ENCODE peak calls at places on chromosomes 5 and 9, in six cellular contexts. K, P, A, G, O and U are unnamed samples.

GRCh38 chr5:40021007-40021406 is 596.2 kb upstream of the DAB2 start:
- DNase-seq in K (no peak), P (no peak), A (no peak), G (no peak), O (no peak), U (no peak)

GRCh38 chr5:57174128-57174849 is 430 bp downstream of the GPBP1 start:
- DNase-seq in K (peak), P (peak), A (no peak), G (peak), O (peak), U (peak)

GRCh38 chr5:180463216-180463900 is 30.8 kb upstream of the CNOT6 start:
- DNase-seq in K (no peak), P (no peak), A (no peak), G (no peak), O (no peak), U (no peak)

GRCh38 chr9:110669439-110669838 is 848 bp downstream of the MUSK start:
- DNase-seq in K (no peak), P (peak), A (no peak), G (no peak), O (peak), U (no peak)

GRCh38 chr9:37005517-37006140 is 28.4 kb downstream of the PAX5 start:
- DNase-seq in K (no peak), P (no peak), A (no peak), G (no peak), O (no peak), U (no peak)

GRCh38 chr5:51386916-51387853 is 3.9 kb downstream of the ISL1 start:
- DNase-seq in K (peak), P (peak), A (no peak), G (no peak), O (no peak), U (no peak)

GRCh38 chr5:83509535-83509934 is 38.0 kb downstream of the VCAN start:
- DNase-seq in K (peak), P (peak), A (peak), G (no peak), O (peak), U (peak)

GRCh38 chr9:130371196-130371966 is 73.4 kb upstream of the ASS1 start:
- DNase-seq in K (no peak), P (no peak), A (no peak), G (no peak), O (peak), U (no peak)

GRCh38 chr5:58240286-58240685 is 219.6 kb downstream of the PLK2 start:
- DNase-seq in K (no peak), P (peak), A (no peak), G (no peak), O (peak), U (no peak)

GRCh38 chr5:158590936-158591863 is 508.5 kb downstream of the EBF1 start:
- DNase-seq in K (peak), P (peak), A (peak), G (peak), O (peak), U (peak)

GRCh38 chr5:177440211-177440989 is 6.2 kb upstream of the PRR7 start:
- DNase-seq in K (no peak), P (no peak), A (no peak), G (no peak), O (no peak), U (no peak)

GRCh38 chr5:66406761-66407289 is 189.4 kb upstream of the MAST4 start:
- DNase-seq in K (no peak), P (no peak), A (no peak), G (no peak), O (no peak), U (no peak)

GRCh38 chr9:108463927-108464606 is 391.7 kb downstream of the ACTL7B start:
- DNase-seq in K (no peak), P (no peak), A (no peak), G (peak), O (peak), U (no peak)

GRCh38 chr5:81209869-81210268 is 23.3 kb upstream of the CKMT2 start:
- DNase-seq in K (no peak), P (no peak), A (no peak), G (no peak), O (no peak), U (no peak)

GRCh38 chr9:136090768-136091581 is 4.1 kb downstream of the NACC2 start:
- DNase-seq in K (no peak), P (no peak), A (no peak), G (no peak), O (no peak), U (peak)

GRCh38 chr9:127397722-127398647 is 1.0 kb downstream of the SLC2A8 start:
- DNase-seq in K (peak), P (peak), A (peak), G (peak), O (peak), U (peak)

GRCh38 chr5:83059341-83059740 is 17.9 kb downstream of the TMEM167A start:
- DNase-seq in K (no peak), P (no peak), A (no peak), G (no peak), O (no peak), U (no peak)

GRCh38 chr9:20292002-20292401 is 330.3 kb downstream of the MLLT3 start:
- DNase-seq in K (no peak), P (peak), A (no peak), G (no peak), O (peak), U (peak)

GRCh38 chr5:126778675-126779403 is 1.9 kb downstream of the LMNB1 start:
- DNase-seq in K (no peak), P (no peak), A (no peak), G (no peak), O (no peak), U (no peak)

GRCh38 chr9:29826421-29826820 is 2253.1 kb upstream of the C9orf72 start:
- DNase-seq in K (no peak), P (no peak), A (no peak), G (no peak), O (no peak), U (no peak)

GRCh38 chr5:33328842-33329241 is 111.9 kb upstream of the TARS1 start:
- DNase-seq in K (no peak), P (no peak), A (no peak), G (no peak), O (no peak), U (no peak)

GRCh38 chr5:10501554-10502075 is 59.9 kb downstream of the ROPN1L start:
- DNase-seq in K (no peak), P (no peak), A (no peak), G (no peak), O (no peak), U (peak)

GRCh38 chr5:116543501-116543900 is 31.1 kb downstream of the SEMA6A start:
- DNase-seq in K (no peak), P (peak), A (no peak), G (no peak), O (no peak), U (no peak)

GRCh38 chr9:93801120-93801519 is 154.0 kb downstream of the BARX1 start:
- DNase-seq in K (no peak), P (no peak), A (no peak), G (no peak), O (no peak), U (no peak)

GRCh38 chr9:117043159-117043558 is 356.1 kb downstream of the TRIM32 start:
- DNase-seq in K (no peak), P (no peak), A (no peak), G (no peak), O (no peak), U (no peak)

GRCh38 chr9:131469369-131469768 is 33.3 kb upstream of the POMT1 start:
- DNase-seq in K (no peak), P (no peak), A (no peak), G (no peak), O (no peak), U (no peak)

GRCh38 chr5:126384985-126385384 is 38.2 kb upstream of the GRAMD2B start:
- DNase-seq in K (no peak), P (peak), A (no peak), G (no peak), O (peak), U (peak)

GRCh38 chr9:135956798-135957166 is 4.4 kb downstream of the UBAC1 start:
- DNase-seq in K (no peak), P (no peak), A (no peak), G (no peak), O (no peak), U (no peak)

GRCh38 chr9:100595391-100596199 is 17.7 kb downstream of the CAVIN4 start:
- DNase-seq in K (peak), P (peak), A (no peak), G (peak), O (peak), U (peak)

GRCh38 chr9:8762676-8763075 is 963.1 kb upstream of the DMAC1 start:
- DNase-seq in K (no peak), P (no peak), A (no peak), G (peak), O (no peak), U (no peak)
- TF ChIP-seq CTCF in K (no peak), P (no peak), A (no peak), G (no peak), O (no peak), U (no peak)

GRCh38 chr5:21817668-21818419 is 1035.3 kb downstream of the CDH12 start:
- DNase-seq in K (no peak), P (no peak), A (no peak), G (no peak), O (no peak), U (peak)
- H3K4me3 ChIP-seq in K (no peak), P (no peak), A (no peak), G (no peak), O (no peak), U (no peak)

GRCh38 chr5:179344301-179345178 is 721 bp downstream of the ADAMTS2 start:
- DNase-seq in K (peak), P (no peak), A (peak), G (no peak), O (no peak), U (peak)
- TF ChIP-seq CTCF in K (no peak), P (no peak), A (no peak), G (no peak), O (no peak), U (no peak)

DNA sequence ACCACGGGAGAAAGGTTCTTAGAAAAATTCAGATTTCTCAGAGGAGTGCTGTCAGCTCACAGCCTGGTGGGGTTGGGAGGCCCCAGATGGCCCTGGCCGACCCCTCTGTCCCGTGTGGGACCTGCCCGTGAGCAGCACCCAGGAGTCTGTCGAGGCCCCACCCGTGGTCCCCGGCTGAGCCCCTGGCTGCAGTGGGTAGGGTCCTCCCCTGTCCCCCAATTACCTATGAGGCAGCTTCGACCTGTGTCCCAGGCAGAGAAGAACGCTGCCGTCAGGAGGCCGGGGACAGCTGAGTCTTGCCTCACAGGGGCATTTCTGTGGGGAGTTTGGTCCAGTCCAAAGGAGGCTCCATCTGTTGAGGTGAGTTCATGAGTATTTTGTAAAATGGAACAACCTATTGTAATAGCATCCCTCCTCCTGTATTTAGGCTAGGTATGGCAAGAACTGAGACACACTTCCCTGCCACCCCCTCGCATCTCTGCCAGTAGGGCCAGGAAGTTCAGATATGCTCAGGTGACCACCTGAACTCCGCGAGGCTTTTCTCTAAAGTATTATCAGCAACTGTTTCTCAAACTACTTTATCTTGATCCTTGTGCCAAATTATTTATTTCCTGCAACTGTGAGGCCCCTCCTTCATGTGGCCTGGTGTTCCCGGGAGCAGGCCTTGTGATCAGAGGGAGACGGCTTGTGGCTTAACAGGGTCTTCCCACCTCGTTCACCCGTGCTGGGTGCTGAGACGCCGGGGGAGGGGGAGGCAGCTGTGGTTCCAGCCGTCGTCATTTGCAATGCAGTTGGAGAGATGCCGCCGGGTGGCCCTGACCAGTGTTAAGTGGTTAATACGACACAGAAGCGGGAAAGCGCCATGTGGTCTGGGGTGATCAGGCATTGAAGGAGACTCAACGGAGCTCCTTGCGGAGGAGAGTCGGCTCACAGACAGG is 1.7 kb downstream of the AHRR start:
- DNase-seq in K (no peak), P (peak), A (no peak), G (no peak), O (peak), U (no peak)
- H3K4me3 ChIP-seq in K (no peak), P (no peak), A (no peak), G (no peak), O (peak), U (no peak)

GRCh38 chr9:6552033-6552737 is 93.3 kb downstream of the GLDC start:
- DNase-seq in K (no peak), P (peak), A (no peak), G (no peak), O (peak), U (peak)
- TF ChIP-seq CTCF in K (no peak), P (peak), A (no peak), G (no peak), O (no peak), U (peak)

GRCh38 chr5:162067651-162068411 is at the start of gene GABRG2:
- DNase-seq in K (no peak), P (no peak), A (no peak), G (no peak), O (no peak), U (no peak)

GRCh38 chr5:162067138-162067537 is 435 bp upstream of the GABRG2 start:
- DNase-seq in K (no peak), P (no peak), A (no peak), G (no peak), O (no peak), U (no peak)

GRCh38 chr5:162068412-162068811 is 839 bp downstream of the GABRG2 start:
- DNase-seq in K (peak), P (peak), A (no peak), G (peak), O (no peak), U (peak)

GRCh38 chr5:162068931-162069330 is 1.4 kb downstream of the GABRG2 start:
- DNase-seq in K (no peak), P (no peak), A (no peak), G (no peak), O (no peak), U (no peak)
- H3K4me3 ChIP-seq in K (no peak), P (no peak), A (no peak), G (no peak), O (no peak), U (no peak)

GRCh38 chr9:122379340-122379739 is 8.5 kb downstream of the PTGS1 start:
- DNase-seq in K (no peak), P (no peak), A (no peak), G (no peak), O (no peak), U (no peak)
- TF ChIP-seq CTCF in K (peak), P (peak), A (no peak), G (no peak), O (peak), U (peak)